ENCODE peak calls at places on chromosomes 7 and 10, in six cellular contexts. One of them, this sample, is unnamed.
A peak's percentile ranks its signal among the peaks of the same experiment; 100 is the strongest.

GRCh38 chr10:93859049-93859655 is 34.6 kb upstream of the SLC35G1 start:
- DNase-seq in lung: no peak
- DNase-seq in naive thymus-derived CD4-positive, alpha-beta T cell: no peak
- DNase-seq in tibial artery: no peak
- DNase-seq in AG09309: no peak
- DNase-seq in cardiac muscle cell: no peak
- DNase-seq in this sample: no peak

GRCh38 chr7:151759591-151760042 is 117.3 kb downstream of the PRKAG2 start:
- DNase-seq in cardiac muscle cell: peak; percentile 86
- DNase-seq in naive thymus-derived CD4-positive, alpha-beta T cell: peak; percentile 58
- DNase-seq in lung: peak; percentile 64
- DNase-seq in AG09309: no peak
- DNase-seq in tibial artery: no peak
- DNase-seq in this sample: peak; percentile 85

GRCh38 chr10:3137958-3138726 is 34.4 kb downstream of the PITRM1 start:
- DNase-seq in naive thymus-derived CD4-positive, alpha-beta T cell: no peak
- DNase-seq in tibial artery: no peak
- DNase-seq in lung: no peak
- DNase-seq in cardiac muscle cell: no peak
- DNase-seq in AG09309: no peak
- DNase-seq in this sample: no peak

GRCh38 chr10:115398026-115398425 is 304.9 kb downstream of the ATRNL1 start:
- DNase-seq in cardiac muscle cell: no peak
- DNase-seq in lung: no peak
- DNase-seq in AG09309: no peak
- DNase-seq in tibial artery: no peak
- DNase-seq in naive thymus-derived CD4-positive, alpha-beta T cell: no peak
- DNase-seq in this sample: no peak

GRCh38 chr10:122265896-122266295 is 5.2 kb upstream of the BTBD16 start:
- DNase-seq in cardiac muscle cell: peak; percentile 72
- DNase-seq in tibial artery: no peak
- DNase-seq in AG09309: no peak
- DNase-seq in naive thymus-derived CD4-positive, alpha-beta T cell: no peak
- DNase-seq in lung: no peak
- DNase-seq in this sample: no peak

GRCh38 chr10:44363716-44364115 is 21.2 kb downstream of the CXCL12 start:
- DNase-seq in naive thymus-derived CD4-positive, alpha-beta T cell: no peak
- DNase-seq in AG09309: no peak
- DNase-seq in tibial artery: no peak
- DNase-seq in cardiac muscle cell: no peak
- DNase-seq in lung: no peak
- DNase-seq in this sample: no peak

GRCh38 chr10:80148166-80148805 is 15.8 kb downstream of the PLAC9 start:
- DNase-seq in cardiac muscle cell: no peak
- DNase-seq in tibial artery: peak; percentile 18
- DNase-seq in AG09309: no peak
- DNase-seq in naive thymus-derived CD4-positive, alpha-beta T cell: no peak
- DNase-seq in lung: no peak
- DNase-seq in this sample: no peak

GRCh38 chr10:17174626-17175025 is 26.8 kb downstream of the TRDMT1 start:
- DNase-seq in cardiac muscle cell: no peak
- DNase-seq in naive thymus-derived CD4-positive, alpha-beta T cell: no peak
- DNase-seq in tibial artery: no peak
- DNase-seq in lung: no peak
- DNase-seq in AG09309: no peak
- DNase-seq in this sample: no peak

GRCh38 chr10:1643161-1643910 is 94.0 kb downstream of the ADARB2 start:
- DNase-seq in lung: no peak
- DNase-seq in tibial artery: no peak
- DNase-seq in naive thymus-derived CD4-positive, alpha-beta T cell: no peak
- DNase-seq in AG09309: no peak
- DNase-seq in cardiac muscle cell: peak; percentile 89
- DNase-seq in this sample: peak; percentile 71

GRCh38 chr10:35700490-35700887 is 58.4 kb upstream of the FZD8 start:
- DNase-seq in AG09309: no peak
- DNase-seq in cardiac muscle cell: no peak
- DNase-seq in lung: no peak
- DNase-seq in tibial artery: no peak
- DNase-seq in naive thymus-derived CD4-positive, alpha-beta T cell: no peak
- DNase-seq in this sample: no peak

GRCh38 chr10:13668126-13668525 is 81.4 kb downstream of the PRPF18 start:
- DNase-seq in naive thymus-derived CD4-positive, alpha-beta T cell: no peak
- DNase-seq in AG09309: no peak
- DNase-seq in cardiac muscle cell: no peak
- DNase-seq in lung: no peak
- DNase-seq in tibial artery: no peak
- DNase-seq in this sample: no peak

GRCh38 chr10:102233997-102234396 is 7.3 kb downstream of the PITX3 start:
- DNase-seq in lung: no peak
- DNase-seq in cardiac muscle cell: no peak
- DNase-seq in naive thymus-derived CD4-positive, alpha-beta T cell: no peak
- DNase-seq in tibial artery: no peak
- DNase-seq in AG09309: no peak
- DNase-seq in this sample: no peak

GRCh38 chr10:17409170-17409733 is 45.1 kb downstream of the ST8SIA6 start:
- DNase-seq in naive thymus-derived CD4-positive, alpha-beta T cell: peak; percentile 49
- DNase-seq in cardiac muscle cell: no peak
- DNase-seq in AG09309: no peak
- DNase-seq in tibial artery: no peak
- DNase-seq in lung: no peak
- DNase-seq in this sample: no peak

GRCh38 chr7:14825909-14826308 is 76.6 kb downstream of the DGKB start:
- DNase-seq in AG09309: no peak
- DNase-seq in tibial artery: no peak
- DNase-seq in lung: no peak
- DNase-seq in cardiac muscle cell: no peak
- DNase-seq in naive thymus-derived CD4-positive, alpha-beta T cell: no peak
- DNase-seq in this sample: no peak

GRCh38 chr10:71694567-71694968 is 25.0 kb downstream of the C10orf105 start:
- DNase-seq in naive thymus-derived CD4-positive, alpha-beta T cell: peak; percentile 31
- DNase-seq in cardiac muscle cell: no peak
- DNase-seq in AG09309: no peak
- DNase-seq in tibial artery: peak; percentile 46
- DNase-seq in lung: peak; percentile 46
- DNase-seq in this sample: no peak

GRCh38 chr10:110672580-110672919 is 28.4 kb downstream of the RBM20 start:
- DNase-seq in AG09309: no peak
- DNase-seq in tibial artery: peak; percentile 22
- DNase-seq in cardiac muscle cell: no peak
- DNase-seq in lung: no peak
- DNase-seq in naive thymus-derived CD4-positive, alpha-beta T cell: no peak
- DNase-seq in this sample: no peak

GRCh38 chr7:2066251-2066919 is 166.4 kb downstream of the MAD1L1 start:
- DNase-seq in AG09309: no peak
- DNase-seq in cardiac muscle cell: no peak
- DNase-seq in lung: no peak
- DNase-seq in naive thymus-derived CD4-positive, alpha-beta T cell: peak; percentile 62
- DNase-seq in tibial artery: no peak
- DNase-seq in this sample: no peak

GRCh38 chr10:129888784-129889616 is 75.1 kb downstream of the EBF3 start:
- DNase-seq in tibial artery: no peak
- DNase-seq in naive thymus-derived CD4-positive, alpha-beta T cell: peak; percentile 4
- DNase-seq in lung: no peak
- DNase-seq in AG09309: no peak
- DNase-seq in cardiac muscle cell: peak; percentile 70
- DNase-seq in this sample: peak; percentile 73

GRCh38 chr7:141685285-141686035 is 16.5 kb downstream of the DENND11 start:
- DNase-seq in lung: no peak
- DNase-seq in tibial artery: no peak
- DNase-seq in AG09309: no peak
- DNase-seq in naive thymus-derived CD4-positive, alpha-beta T cell: no peak
- DNase-seq in cardiac muscle cell: no peak
- DNase-seq in this sample: no peak

GRCh38 chr10:118698421-118698820 is 56.3 kb downstream of the CACUL1 start:
- DNase-seq in lung: no peak
- DNase-seq in cardiac muscle cell: no peak
- DNase-seq in AG09309: no peak
- DNase-seq in naive thymus-derived CD4-positive, alpha-beta T cell: peak; percentile 88
- DNase-seq in tibial artery: no peak
- DNase-seq in this sample: no peak

GRCh38 chr7:80445351-80445750 is 66.5 kb downstream of the GNAT3 start:
- DNase-seq in lung: no peak
- DNase-seq in cardiac muscle cell: no peak
- DNase-seq in tibial artery: no peak
- DNase-seq in naive thymus-derived CD4-positive, alpha-beta T cell: no peak
- DNase-seq in AG09309: no peak
- DNase-seq in this sample: no peak

GRCh38 chr7:156661637-156662036 is 21.1 kb downstream of the RNF32 start:
- DNase-seq in naive thymus-derived CD4-positive, alpha-beta T cell: no peak
- DNase-seq in AG09309: no peak
- DNase-seq in lung: no peak
- DNase-seq in cardiac muscle cell: no peak
- DNase-seq in tibial artery: no peak
- DNase-seq in this sample: no peak

GRCh38 chr10:10209152-10209551 is 808.5 kb upstream of the CELF2 start:
- DNase-seq in tibial artery: peak; percentile 30
- DNase-seq in lung: peak; percentile 32
- DNase-seq in AG09309: no peak
- DNase-seq in cardiac muscle cell: peak; percentile 35
- DNase-seq in naive thymus-derived CD4-positive, alpha-beta T cell: no peak
- DNase-seq in this sample: no peak

GRCh38 chr10:74909665-74910064 is 83.3 kb downstream of the KAT6B start:
- DNase-seq in lung: no peak
- DNase-seq in naive thymus-derived CD4-positive, alpha-beta T cell: no peak
- DNase-seq in AG09309: no peak
- DNase-seq in cardiac muscle cell: no peak
- DNase-seq in tibial artery: no peak
- DNase-seq in this sample: no peak

GRCh38 chr10:100979821-100980272 is 7.5 kb downstream of the MRPL43 start:
- DNase-seq in cardiac muscle cell: no peak
- DNase-seq in lung: no peak
- DNase-seq in tibial artery: no peak
- DNase-seq in AG09309: no peak
- DNase-seq in naive thymus-derived CD4-positive, alpha-beta T cell: no peak
- DNase-seq in this sample: peak; percentile 21

GRCh38 chr10:31912898-31913847 is 15.5 kb downstream of the ARHGAP12 start:
- DNase-seq in cardiac muscle cell: no peak
- DNase-seq in naive thymus-derived CD4-positive, alpha-beta T cell: no peak
- DNase-seq in tibial artery: no peak
- DNase-seq in AG09309: no peak
- DNase-seq in lung: no peak
- DNase-seq in this sample: no peak

GRCh38 chr10:109974509-109975191 is 33.1 kb upstream of the ADD3 start:
- DNase-seq in lung: no peak
- DNase-seq in AG09309: no peak
- DNase-seq in cardiac muscle cell: no peak
- DNase-seq in naive thymus-derived CD4-positive, alpha-beta T cell: no peak
- DNase-seq in tibial artery: no peak
- DNase-seq in this sample: peak; percentile 41

GRCh38 chr7:45923290-45923689 is 2.2 kb upstream of the IGFBP3 start:
- DNase-seq in lung: peak; percentile 73
- DNase-seq in AG09309: no peak
- DNase-seq in cardiac muscle cell: peak; percentile 86
- DNase-seq in tibial artery: peak; percentile 74
- DNase-seq in naive thymus-derived CD4-positive, alpha-beta T cell: peak; percentile 31
- DNase-seq in this sample: no peak
- H3K4me3 ChIP-seq in lung: no peak overlapping the region
- H3K4me3 ChIP-seq in AG09309: no peak overlapping the region
- H3K4me3 ChIP-seq in cardiac muscle cell: no peak overlapping the region
- H3K4me3 ChIP-seq in tibial artery: peak overlapping the region; percentile 64
- H3K4me3 ChIP-seq in naive thymus-derived CD4-positive, alpha-beta T cell: no peak overlapping the region
- H3K4me3 ChIP-seq in this sample: no peak overlapping the region

DNA sequence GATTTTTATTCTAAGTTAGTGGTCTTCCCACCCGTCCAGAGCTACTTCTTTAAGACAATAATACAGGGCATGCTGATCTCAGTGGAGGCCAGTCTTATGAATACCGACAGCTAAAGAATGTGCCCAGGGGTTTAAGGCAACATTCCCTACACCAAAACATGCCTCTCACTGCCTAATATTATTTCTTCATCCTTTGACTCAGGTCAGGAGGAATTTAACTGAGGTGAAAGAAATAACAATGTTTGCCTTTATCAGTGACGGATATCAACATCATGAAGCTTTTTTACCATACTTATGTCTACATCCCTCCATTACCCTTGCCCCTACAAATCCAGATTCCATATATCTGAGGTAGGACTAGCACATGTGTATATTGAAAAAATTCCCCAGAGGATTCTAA is 33.3 kb upstream of the TES start:
- DNase-seq in tibial artery: no peak
- DNase-seq in cardiac muscle cell: no peak
- DNase-seq in naive thymus-derived CD4-positive, alpha-beta T cell: no peak
- DNase-seq in lung: no peak
- DNase-seq in AG09309: peak; percentile 74
- DNase-seq in this sample: no peak
- H3K4me3 ChIP-seq in tibial artery: no peak overlapping the region
- H3K4me3 ChIP-seq in cardiac muscle cell: no peak overlapping the region
- H3K4me3 ChIP-seq in naive thymus-derived CD4-positive, alpha-beta T cell: no peak overlapping the region
- H3K4me3 ChIP-seq in lung: no peak overlapping the region
- H3K4me3 ChIP-seq in AG09309: no peak overlapping the region
- H3K4me3 ChIP-seq in this sample: no peak overlapping the region

GRCh38 chr7:54560183-54560582 is 18.0 kb downstream of the VSTM2A start:
- DNase-seq in AG09309: no peak
- DNase-seq in tibial artery: no peak
- DNase-seq in cardiac muscle cell: no peak
- DNase-seq in lung: no peak
- DNase-seq in naive thymus-derived CD4-positive, alpha-beta T cell: no peak
- DNase-seq in this sample: no peak
- H3K4me3 ChIP-seq in AG09309: no peak overlapping the region
- H3K4me3 ChIP-seq in tibial artery: no peak overlapping the region
- H3K4me3 ChIP-seq in cardiac muscle cell: no peak overlapping the region
- H3K4me3 ChIP-seq in lung: no peak overlapping the region
- H3K4me3 ChIP-seq in naive thymus-derived CD4-positive, alpha-beta T cell: no peak overlapping the region
- H3K4me3 ChIP-seq in this sample: no peak overlapping the region

GRCh38 chr7:131924857-131925256 is 368.4 kb upstream of the PODXL start:
- DNase-seq in lung: no peak
- DNase-seq in cardiac muscle cell: no peak
- DNase-seq in naive thymus-derived CD4-positive, alpha-beta T cell: no peak
- DNase-seq in tibial artery: no peak
- DNase-seq in AG09309: no peak
- DNase-seq in this sample: no peak
- H3K4me3 ChIP-seq in lung: no peak overlapping the region
- H3K4me3 ChIP-seq in cardiac muscle cell: no peak overlapping the region
- H3K4me3 ChIP-seq in naive thymus-derived CD4-positive, alpha-beta T cell: no peak overlapping the region
- H3K4me3 ChIP-seq in tibial artery: no peak overlapping the region
- H3K4me3 ChIP-seq in AG09309: no peak overlapping the region
- H3K4me3 ChIP-seq in this sample: no peak overlapping the region

DNA sequence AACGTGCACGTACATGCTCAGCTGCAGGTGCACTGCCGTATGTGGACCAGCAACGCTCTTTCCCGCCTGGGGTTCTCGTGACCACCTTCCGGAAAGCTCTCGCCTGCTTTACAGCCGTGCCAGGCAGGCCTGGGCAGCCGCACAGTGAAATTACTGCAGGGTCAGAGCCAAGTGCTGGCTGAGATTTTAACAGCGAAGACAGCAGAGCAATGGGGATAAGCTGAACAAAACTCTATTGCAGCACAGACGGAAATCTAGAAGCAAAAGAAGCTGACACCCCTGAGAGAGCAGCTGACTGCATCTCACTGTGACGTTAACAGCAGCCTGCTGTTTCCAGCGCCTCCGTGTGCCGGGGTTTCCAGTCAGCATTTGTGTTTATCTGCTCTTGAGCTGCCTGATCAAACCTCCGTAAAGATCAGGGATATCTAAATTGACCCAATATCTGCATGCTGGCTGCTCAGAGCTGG is 179.0 kb downstream of the DIP2C start:
- DNase-seq in naive thymus-derived CD4-positive, alpha-beta T cell: no peak
- DNase-seq in AG09309: no peak
- DNase-seq in lung: no peak
- DNase-seq in cardiac muscle cell: peak; percentile 12
- DNase-seq in tibial artery: no peak
- DNase-seq in this sample: no peak
- H3K4me3 ChIP-seq in naive thymus-derived CD4-positive, alpha-beta T cell: no peak overlapping the region
- H3K4me3 ChIP-seq in AG09309: no peak overlapping the region
- H3K4me3 ChIP-seq in lung: no peak overlapping the region
- H3K4me3 ChIP-seq in cardiac muscle cell: no peak overlapping the region
- H3K4me3 ChIP-seq in tibial artery: no peak overlapping the region
- H3K4me3 ChIP-seq in this sample: no peak overlapping the region